ENCODE peak calls at places on chromosome 1, in four cellular contexts. One of them, this sample, is unnamed.

GRCh38 chr1:40952744-40953315 is 26.7 kb upstream of the CTPS1 start:
- DNase-seq in prostate gland: no peak
- DNase-seq in progenitor cell of endocrine pancreas: no peak
- DNase-seq in tibial artery: no peak
- DNase-seq in this sample: no peak

GRCh38 chr1:20265243-20265642 is 25.4 kb upstream of the VWA5B1 start:
- DNase-seq in prostate gland: no peak
- DNase-seq in progenitor cell of endocrine pancreas: no peak
- DNase-seq in tibial artery: no peak
- DNase-seq in this sample: no peak

GRCh38 chr1:39250460-39251240 is 46.2 kb downstream of the MACF1 start:
- DNase-seq in prostate gland: no peak
- DNase-seq in progenitor cell of endocrine pancreas: no peak
- DNase-seq in tibial artery: no peak
- DNase-seq in this sample: no peak

GRCh38 chr1:231419147-231419546 is 2.9 kb downstream of the EGLN1 start:
- DNase-seq in prostate gland: no peak
- DNase-seq in progenitor cell of endocrine pancreas: no peak
- DNase-seq in tibial artery: no peak
- DNase-seq in this sample: no peak

GRCh38 chr1:32307313-32307712 is 15.4 kb downstream of the HDAC1 start:
- DNase-seq in prostate gland: no peak
- DNase-seq in progenitor cell of endocrine pancreas: no peak
- DNase-seq in tibial artery: no peak
- DNase-seq in this sample: no peak

GRCh38 chr1:66088787-66089186 is 296.1 kb downstream of the PDE4B start:
- DNase-seq in prostate gland: no peak
- DNase-seq in progenitor cell of endocrine pancreas: no peak
- DNase-seq in tibial artery: no peak
- DNase-seq in this sample: no peak

GRCh38 chr1:41455479-41456271 is 28.8 kb downstream of the EDN2 start:
- DNase-seq in prostate gland: peak
- DNase-seq in progenitor cell of endocrine pancreas: no peak
- DNase-seq in tibial artery: no peak
- DNase-seq in this sample: no peak

GRCh38 chr1:185987611-185988441 is 253.6 kb downstream of the HMCN1 start:
- DNase-seq in prostate gland: no peak
- DNase-seq in progenitor cell of endocrine pancreas: no peak
- DNase-seq in tibial artery: no peak
- DNase-seq in this sample: no peak

GRCh38 chr1:6357243-6357929 is 36.2 kb downstream of the ACOT7 start:
- DNase-seq in prostate gland: no peak
- DNase-seq in progenitor cell of endocrine pancreas: no peak
- DNase-seq in tibial artery: no peak
- DNase-seq in this sample: no peak
- TF ChIP-seq CTCF in prostate gland: no peak
- TF ChIP-seq CTCF in progenitor cell of endocrine pancreas: peak
- TF ChIP-seq CTCF in tibial artery: no peak
- TF ChIP-seq CTCF in this sample: no peak

GRCh38 chr1:47549532-47549931 is 111.7 kb downstream of the FOXD2 start:
- DNase-seq in prostate gland: no peak
- DNase-seq in progenitor cell of endocrine pancreas: no peak
- DNase-seq in tibial artery: no peak
- DNase-seq in this sample: no peak
- TF ChIP-seq CTCF in prostate gland: no peak
- TF ChIP-seq CTCF in progenitor cell of endocrine pancreas: no peak
- TF ChIP-seq CTCF in tibial artery: no peak
- TF ChIP-seq CTCF in this sample: no peak

GRCh38 chr1:177568702-177569101 is 397.9 kb downstream of the BRINP2 start:
- DNase-seq in prostate gland: no peak
- DNase-seq in progenitor cell of endocrine pancreas: no peak
- DNase-seq in tibial artery: no peak
- DNase-seq in this sample: no peak
- TF ChIP-seq CTCF in prostate gland: no peak
- TF ChIP-seq CTCF in progenitor cell of endocrine pancreas: peak
- TF ChIP-seq CTCF in tibial artery: no peak
- TF ChIP-seq CTCF in this sample: no peak

GRCh38 chr1:94395231-94395630 is 23.0 kb upstream of the ABCD3 start:
- DNase-seq in prostate gland: no peak
- DNase-seq in progenitor cell of endocrine pancreas: no peak
- DNase-seq in tibial artery: no peak
- DNase-seq in this sample: no peak

GRCh38 chr1:94394247-94394646 is 23.9 kb upstream of the ABCD3 start:
- DNase-seq in prostate gland: no peak
- DNase-seq in progenitor cell of endocrine pancreas: no peak
- DNase-seq in tibial artery: no peak
- DNase-seq in this sample: no peak

GRCh38 chr1:94395748-94396309 is 22.4 kb upstream of the ABCD3 start:
- DNase-seq in prostate gland: no peak
- DNase-seq in progenitor cell of endocrine pancreas: no peak
- DNase-seq in tibial artery: no peak
- DNase-seq in this sample: no peak

GRCh38 chr1:94398356-94398755 is 19.8 kb upstream of the ABCD3 start:
- DNase-seq in prostate gland: no peak
- DNase-seq in progenitor cell of endocrine pancreas: no peak
- DNase-seq in tibial artery: no peak
- DNase-seq in this sample: no peak

GRCh38 chr1:94396356-94396755 is 21.8 kb upstream of the ABCD3 start:
- DNase-seq in prostate gland: no peak
- DNase-seq in progenitor cell of endocrine pancreas: no peak
- DNase-seq in tibial artery: no peak
- DNase-seq in this sample: no peak
- TF ChIP-seq CTCF in prostate gland: no peak
- TF ChIP-seq CTCF in progenitor cell of endocrine pancreas: peak
- TF ChIP-seq CTCF in tibial artery: no peak
- TF ChIP-seq CTCF in this sample: no peak

GRCh38 chr1:33501774-33502173 is 29.3 kb downstream of the ZSCAN20 start:
- DNase-seq in prostate gland: no peak
- DNase-seq in progenitor cell of endocrine pancreas: no peak
- DNase-seq in tibial artery: no peak
- DNase-seq in this sample: no peak

GRCh38 chr1:33497410-33497809 is 25.0 kb downstream of the ZSCAN20 start:
- DNase-seq in prostate gland: no peak
- DNase-seq in progenitor cell of endocrine pancreas: no peak
- DNase-seq in tibial artery: no peak
- DNase-seq in this sample: no peak

GRCh38 chr1:33502726-33503125 is 30.3 kb downstream of the ZSCAN20 start:
- DNase-seq in prostate gland: no peak
- DNase-seq in progenitor cell of endocrine pancreas: no peak
- DNase-seq in tibial artery: no peak
- DNase-seq in this sample: no peak

GRCh38 chr1:33501309-33501708 is 28.9 kb downstream of the ZSCAN20 start:
- DNase-seq in prostate gland: no peak
- DNase-seq in progenitor cell of endocrine pancreas: no peak
- DNase-seq in tibial artery: no peak
- DNase-seq in this sample: no peak

DNA sequence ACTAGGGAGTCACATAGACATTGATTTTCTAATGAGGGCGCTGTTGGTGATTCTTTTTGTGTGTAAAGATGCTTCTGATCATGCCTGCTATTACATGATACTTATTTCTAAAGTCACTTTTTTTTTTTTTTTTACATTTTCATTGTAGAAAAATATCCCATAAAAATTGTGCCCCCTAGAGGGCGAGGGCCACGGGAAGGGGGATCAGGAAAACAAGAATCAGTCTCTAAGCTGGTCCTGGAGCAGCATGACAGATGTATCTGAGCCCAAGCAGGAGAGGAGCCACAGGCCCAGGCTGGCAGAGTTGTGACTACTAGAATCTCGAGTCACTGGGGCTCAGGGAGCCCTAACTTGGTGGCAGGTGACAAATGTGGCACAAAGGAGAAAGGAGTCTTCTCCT is 28.1 kb downstream of the ZSCAN20 start:
- DNase-seq in prostate gland: no peak
- DNase-seq in progenitor cell of endocrine pancreas: no peak
- DNase-seq in tibial artery: no peak
- DNase-seq in this sample: no peak
- TF ChIP-seq CTCF in prostate gland: no peak
- TF ChIP-seq CTCF in progenitor cell of endocrine pancreas: peak
- TF ChIP-seq CTCF in tibial artery: no peak
- TF ChIP-seq CTCF in this sample: no peak